ENCODE peak calls at places on chromosomes 6 and 20, in four cellular contexts. N is HuH-7, J is Right ventricle myocardium superior, D is HCEC 1CT. L is an unnamed sample.

GRCh38 chr6:18367371-18367770 is 19.8 kb upstream of the RNF144B start:
- DNase-seq in D (no peak), J (no peak), N (no peak), L (no peak)

GRCh38 chr6:168961257-168961656 is 292.4 kb downstream of the THBS2 start:
- DNase-seq in N (no peak), D (no peak), J (no peak), L (no peak)

GRCh38 chr6:35191899-35192298 is 21.9 kb upstream of the SCUBE3 start:
- DNase-seq in J (no peak), D (no peak), N (no peak), L (no peak)

GRCh38 chr20:47878601-47879004 is 93.3 kb upstream of the SULF2 start:
- DNase-seq in J (no peak), D (no peak), N (no peak), L (no peak)

GRCh38 chr6:139970591-139970991 is 596.1 kb upstream of the CITED2 start:
- DNase-seq in J (no peak), N (no peak), D (peak), L (no peak)

GRCh38 chr6:56259163-56259562 is 11.8 kb upstream of the COL21A1 start:
- DNase-seq in J (no peak), N (no peak), D (no peak), L (no peak)

GRCh38 chr6:170096803-170097504 is 193.9 kb downstream of the DLL1 start:
- DNase-seq in D (no peak), N (no peak), J (no peak), L (no peak)

GRCh38 chr20:40961686-40962640 is 66.7 kb upstream of the TOP1 start:
- DNase-seq in D (no peak), J (no peak), N (no peak), L (peak)

GRCh38 chr6:715709-716450 is 22.9 kb upstream of the EXOC2 start:
- DNase-seq in J (no peak), D (no peak), N (no peak), L (no peak)

GRCh38 chr20:24376523-24377085 is 92.8 kb upstream of the SYNDIG1 start:
- DNase-seq in J (no peak), D (no peak), N (no peak), L (no peak)

GRCh38 chr20:20743511-20744169 is 31.2 kb upstream of the RALGAPA2 start:
- DNase-seq in J (peak), N (peak), D (no peak), L (peak)

GRCh38 chr20:24661255-24661654 is 191.8 kb downstream of the SYNDIG1 start:
- DNase-seq in J (no peak), N (no peak), D (no peak), L (no peak)

GRCh38 chr6:136014454-136015421 is 163.2 kb downstream of the PDE7B start:
- DNase-seq in J (no peak), D (peak), N (no peak), L (no peak)